ENCODE peak calls at places on chromosomes 1 and 21, in nine cellular contexts. C is T1000, R is T follicular helper cell, V is GM12865, E is fibroblast of pulmonary artery, H is aorta, U is LHCN-M2, N is PC-3, P is ecto neural progenitor cell. Q is an unnamed sample.
A peak's percentile ranks its signal among the peaks of the same experiment; 100 is the strongest.

GRCh38 chr1:209742409-209743144 is 13.3 kb upstream of the TRAF3IP3 start:
- DNase-seq in R (no peak), H (no peak), E (peak; percentile 82), U (peak; percentile 45), C (peak; percentile 36), V (no peak), P (no peak), N (no peak), Q (peak; percentile 55)

GRCh38 chr1:182246783-182247182 is 144.8 kb downstream of the GLUL start:
- DNase-seq in H (no peak), R (no peak), V (no peak), C (no peak), U (no peak), P (no peak), N (no peak), E (no peak), Q (no peak)

GRCh38 chr1:209104646-209105045 is 478.9 kb upstream of the CAMK1G start:
- DNase-seq in P (no peak), E (no peak), N (no peak), R (no peak), U (no peak), H (no peak), C (no peak), V (no peak), Q (no peak)

GRCh38 chr1:39173119-39173994 is 31.1 kb upstream of the MACF1 start:
- DNase-seq in P (no peak), H (no peak), R (no peak), C (no peak), U (no peak), V (no peak), N (no peak), E (no peak), Q (no peak)

GRCh38 chr21:20971296-20971921 is 26.8 kb upstream of the NCAM2 start:
- DNase-seq in C (no peak), H (no peak), P (no peak), N (peak; percentile 62), R (no peak), V (peak; percentile 33), U (peak; percentile 27), E (peak; percentile 69), Q (peak; percentile 5)

GRCh38 chr1:151058682-151059341 is 610 bp downstream of the CDC42SE1 start:
- DNase-seq in V (no peak), U (peak; percentile 52), H (peak; percentile 73), C (no peak), E (peak; percentile 28), R (no peak), N (peak; percentile 92), P (no peak), Q (peak; percentile 19)

GRCh38 chr21:16302851-16303282 is 573.1 kb downstream of the USP25 start:
- DNase-seq in V (no peak), R (no peak), P (no peak), N (no peak), C (no peak), E (peak; percentile 37), U (peak; percentile 18), H (no peak), Q (no peak)

GRCh38 chr1:42950146-42950480 is 8.6 kb downstream of the SLC2A1 start:
- DNase-seq in V (no peak), N (peak; percentile 79), P (no peak), E (peak; percentile 35), C (no peak), H (no peak), R (no peak), U (peak; percentile 73), Q (peak; percentile 80)

GRCh38 chr1:38872401-38873026 is 634 bp downstream of the MYCBP start:
- DNase-seq in N (peak; percentile 26), U (peak; percentile 61), C (no peak), R (no peak), E (peak; percentile 33), V (peak; percentile 69), H (no peak), P (no peak), Q (no peak)

GRCh38 chr1:116329524-116330341 is 43.3 kb upstream of the ATP1A1 start:
- DNase-seq in E (peak; percentile 17), N (peak; percentile 53), C (no peak), R (no peak), U (no peak), V (no peak), H (no peak), P (no peak), Q (no peak)